ENCODE peak calls at places on chromosomes 3 and 15, in seven cellular contexts. Q, Z, H, G, J, A and Y are unnamed samples.

GRCh38 chr15:50431204-50431603 is 7.0 kb downstream of the USP8 start:
- DNase-seq in Q (no peak), Z (no peak), H (no peak), G (no peak), J (no peak), A (no peak), Y (no peak)

GRCh38 chr15:33737687-33738606 is 230.3 kb upstream of the CHRM5 start:
- DNase-seq in Q (peak; percentile 25), Z (peak; percentile 71), H (peak; percentile 16), G (peak; percentile 15), J (peak; percentile 63), A (no peak), Y (peak; percentile 70)

GRCh38 chr15:36960179-36960946 is 140.0 kb downstream of the MEIS2 start:
- DNase-seq in Q (no peak), Z (no peak), H (no peak), G (no peak), J (no peak), A (no peak), Y (no peak)

GRCh38 chr3:28286595-28286994 is 45.2 kb downstream of the CMC1 start:
- DNase-seq in Q (peak; percentile 34), Z (peak; percentile 26), H (peak; percentile 18), G (no peak), J (peak; percentile 34), A (peak; percentile 8), Y (peak; percentile 67)

GRCh38 chr3:10622456-10622855 is 117.1 kb upstream of the ATP2B2 start:
- DNase-seq in Q (no peak), Z (no peak), H (no peak), G (no peak), J (no peak), A (no peak), Y (no peak)

GRCh38 chr3:99871231-99871898 is 53.7 kb downstream of the CMSS1 start:
- DNase-seq in Q (no peak), Z (no peak), H (no peak), G (no peak), J (no peak), A (no peak), Y (no peak)

GRCh38 chr3:48069339-48069738 is 53.1 kb upstream of the MAP4 start:
- DNase-seq in Q (no peak), Z (no peak), H (no peak), G (no peak), J (no peak), A (no peak), Y (no peak)

GRCh38 chr3:175163686-175164085 is 304.6 kb downstream of the NAALADL2 start:
- DNase-seq in Q (no peak), Z (no peak), H (no peak), G (no peak), J (no peak), A (no peak), Y (no peak)

GRCh38 chr3:29949131-29949530 is 657.3 kb upstream of the TGFBR2 start:
- DNase-seq in Q (no peak), Z (no peak), H (no peak), G (no peak), J (no peak), A (no peak), Y (no peak)

GRCh38 chr15:74889390-74889881 is 406 bp upstream of the MPI start:
- DNase-seq in Q (no peak), Z (peak; percentile 54), H (no peak), G (no peak), J (peak; percentile 52), A (no peak), Y (peak; percentile 25)

GRCh38 chr15:32750981-32751380 is 33.2 kb downstream of the GREM1 start:
- DNase-seq in Q (no peak), Z (peak; percentile 59), H (no peak), G (no peak), J (no peak), A (no peak), Y (no peak)

GRCh38 chr15:35925634-35926380 is 379.8 kb upstream of the DPH6 start:
- DNase-seq in Q (no peak), Z (no peak), H (peak; percentile 12), G (no peak), J (no peak), A (no peak), Y (no peak)

DNA sequence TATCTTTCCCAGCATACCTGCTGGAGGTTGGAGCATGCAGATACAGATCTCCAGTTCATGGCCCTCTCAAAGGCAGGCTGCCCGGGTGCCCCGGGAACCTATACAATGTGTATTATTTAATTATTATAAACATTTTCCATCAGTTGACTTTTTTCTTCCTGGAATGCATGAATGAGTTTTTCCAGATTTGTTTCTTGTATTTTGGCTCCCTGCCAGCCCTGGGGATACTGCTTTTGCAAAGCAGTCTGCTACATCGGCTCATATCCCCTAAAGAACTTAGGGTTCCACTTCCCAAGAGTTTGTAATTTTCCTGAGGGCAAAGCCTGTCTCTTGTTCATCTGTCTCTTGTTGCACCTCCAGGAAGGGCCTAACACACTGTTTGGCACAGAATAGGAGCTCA is 3.5 kb downstream of the PODXL2 start:
- DNase-seq in Q (no peak), Z (no peak), H (no peak), G (no peak), J (no peak), A (no peak), Y (no peak)
- TF ChIP-seq JUND in Q (no peak), Z (no peak), H (no peak), G (no peak), J (no peak), A (no peak), Y (no peak)

GRCh38 chr3:160616721-160617120 is 51.4 kb upstream of the KPNA4 start:
- DNase-seq in Q (no peak), Z (no peak), H (no peak), G (no peak), J (no peak), A (no peak), Y (peak; percentile 18)
- TF ChIP-seq JUND in Q (no peak), Z (no peak), H (no peak), G (no peak), J (no peak), A (no peak), Y (no peak)

DNA sequence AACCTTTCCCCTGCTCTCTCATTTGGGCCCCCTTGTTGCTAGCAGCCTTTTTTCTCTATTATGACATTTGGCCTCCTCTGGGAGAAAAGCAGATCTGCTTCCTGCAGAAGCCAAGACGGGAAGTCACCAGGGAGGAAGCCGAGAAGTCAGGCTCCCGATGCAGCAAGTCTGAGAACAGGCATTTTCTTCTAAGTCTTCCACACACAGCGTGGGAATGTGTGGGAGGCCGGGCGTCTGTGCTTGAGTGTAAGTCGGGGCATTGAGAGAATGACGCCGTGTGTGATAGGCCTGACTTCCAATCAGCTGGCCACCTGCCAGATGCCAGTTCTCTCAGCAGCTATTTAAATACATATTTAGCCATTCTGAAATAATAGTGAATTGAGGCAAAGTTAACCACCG is 75.8 kb upstream of the FAM98B start:
- DNase-seq in Q (no peak), Z (no peak), H (no peak), G (no peak), J (no peak), A (no peak), Y (no peak)
- TF ChIP-seq JUND in Q (no peak), Z (no peak), H (no peak), G (no peak), J (no peak), A (no peak), Y (no peak)

GRCh38 chr3:139020036-139020867 is 474 bp downstream of the PRR23B start:
- DNase-seq in Q (no peak), Z (peak; percentile 24), H (no peak), G (no peak), J (no peak), A (no peak), Y (no peak)

GRCh38 chr3:139020868-139021234 is at the start of gene PRR23B:
- DNase-seq in Q (peak; percentile 9), Z (peak; percentile 44), H (no peak), G (no peak), J (peak; percentile 22), A (no peak), Y (no peak)

DNA sequence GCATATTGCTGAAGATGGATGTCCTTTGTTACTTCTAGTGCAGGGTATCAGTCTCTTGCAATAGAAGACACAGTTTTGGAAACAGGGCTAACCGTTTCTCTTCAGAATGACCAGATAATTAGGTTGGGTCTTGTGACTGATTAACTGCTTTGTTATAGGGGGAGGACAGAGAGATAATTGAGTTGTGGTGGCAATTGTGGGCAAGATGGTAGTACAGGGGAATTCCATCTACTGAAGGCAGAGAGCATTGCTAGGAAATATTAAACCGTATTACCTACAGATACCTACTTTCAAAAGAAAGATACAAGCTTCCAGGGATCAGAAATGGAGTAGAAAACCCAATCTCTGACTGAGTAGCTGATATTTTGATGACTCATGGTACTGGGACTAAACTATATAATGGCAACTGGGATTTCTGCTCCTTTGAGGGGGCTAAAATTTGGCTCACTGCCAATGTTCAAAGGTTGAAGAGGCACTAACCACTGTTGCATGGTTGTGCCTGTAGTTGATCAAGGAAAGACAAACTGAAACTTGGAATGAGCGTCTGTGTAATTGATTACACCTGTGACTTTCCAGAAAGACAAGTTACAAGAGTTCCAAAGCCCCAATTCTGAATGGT is 4.2 kb downstream of the PRR23B start:
- DNase-seq in Q (peak; percentile 13), Z (no peak), H (no peak), G (no peak), J (no peak), A (peak; percentile 55), Y (no peak)
- TF ChIP-seq JUND in Q (no peak), Z (no peak), H (no peak), G (no peak), J (no peak), A (no peak), Y (no peak)

DNA sequence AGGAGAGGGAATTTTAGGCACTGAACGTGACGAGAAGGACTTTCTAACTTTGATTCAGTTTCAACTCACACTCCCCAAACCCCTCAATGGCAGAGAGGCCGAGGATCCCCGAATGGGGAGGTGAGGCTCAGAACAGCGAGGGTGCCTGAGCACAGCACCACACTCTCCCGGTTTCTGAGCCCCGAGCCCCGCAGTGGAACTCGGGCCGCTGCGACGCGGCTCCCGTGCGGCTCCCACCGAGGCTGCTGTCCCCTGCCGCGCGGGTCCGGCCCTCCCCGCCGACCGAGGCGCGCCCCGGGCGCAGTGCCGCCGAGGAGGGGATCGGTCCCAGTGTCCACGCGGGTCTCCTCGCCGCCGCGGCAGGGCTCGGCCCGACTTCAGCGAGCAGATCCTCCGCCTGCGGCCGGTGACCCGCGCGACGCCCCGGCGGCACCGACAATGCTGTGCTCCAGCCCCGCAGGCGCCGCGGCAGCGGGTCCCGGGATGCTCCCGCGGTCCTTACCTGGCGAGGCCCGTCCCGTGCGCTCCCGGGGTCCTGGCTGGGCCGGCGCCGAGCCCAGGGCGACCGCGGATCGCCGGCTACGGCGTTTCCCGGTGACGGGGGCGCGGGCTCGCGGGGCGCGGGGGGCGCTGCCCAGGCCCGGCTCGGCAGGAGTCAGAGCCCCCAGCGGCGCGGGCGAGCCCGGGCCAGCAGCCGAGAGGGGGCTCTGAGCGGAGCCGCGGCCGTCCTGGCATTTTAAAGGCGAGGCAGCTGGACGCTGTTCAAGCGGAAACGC is at the start of gene CTXND1:
- DNase-seq in Q (no peak), Z (peak; percentile 75), H (no peak), G (no peak), J (no peak), A (no peak), Y (no peak)
- TF ChIP-seq JUND in Q (no peak), Z (no peak), H (no peak), G (no peak), J (no peak), A (no peak), Y (no peak)

GRCh38 chr3:113743006-113743639 is 2.9 kb downstream of the NAA50 start:
- DNase-seq in Q (no peak), Z (no peak), H (no peak), G (no peak), J (no peak), A (no peak), Y (no peak)
- TF ChIP-seq JUND in Q (no peak), Z (no peak), H (no peak), G (no peak), J (no peak), A (no peak), Y (no peak)